ENCODE peak calls at places on chromosomes 7 and 10, in seven cellular contexts. One of them, this sample, is unnamed.

GRCh38 chr7:116499168-116500070 is at the start of gene CAV2:
- DNase-seq in HCT116: peak
- DNase-seq in A549: peak
- DNase-seq in K562: peak
- DNase-seq in WTC11: peak
- DNase-seq in H1: peak
- DNase-seq in SK-N-SH: peak
- DNase-seq in this sample: no peak

GRCh38 chr7:1292972-1293830 is 60.5 kb downstream of the UNCX start:
- DNase-seq in K562: no peak
- DNase-seq in H1: peak
- DNase-seq in HCT116: no peak
- DNase-seq in SK-N-SH: no peak
- DNase-seq in WTC11: no peak
- DNase-seq in A549: no peak
- DNase-seq in this sample: no peak

GRCh38 chr10:96863922-96864543 is 31.9 kb downstream of the LCOR start:
- DNase-seq in WTC11: no peak
- DNase-seq in HCT116: peak
- DNase-seq in SK-N-SH: no peak
- DNase-seq in K562: no peak
- DNase-seq in H1: no peak
- DNase-seq in A549: peak
- DNase-seq in this sample: peak

GRCh38 chr7:31896929-31897328 is 173.3 kb downstream of the PDE1C start:
- DNase-seq in A549: no peak
- DNase-seq in HCT116: no peak
- DNase-seq in K562: no peak
- DNase-seq in WTC11: no peak
- DNase-seq in SK-N-SH: no peak
- DNase-seq in H1: no peak
- DNase-seq in this sample: no peak

GRCh38 chr7:98225913-98226614 is 14.8 kb downstream of the BHLHA15 start:
- DNase-seq in K562: no peak
- DNase-seq in A549: no peak
- DNase-seq in HCT116: no peak
- DNase-seq in H1: no peak
- DNase-seq in WTC11: no peak
- DNase-seq in SK-N-SH: no peak
- DNase-seq in this sample: no peak

GRCh38 chr7:85851571-85852193 is 664.8 kb upstream of the SEMA3D start:
- DNase-seq in HCT116: peak
- DNase-seq in SK-N-SH: peak
- DNase-seq in A549: peak
- DNase-seq in WTC11: no peak
- DNase-seq in H1: no peak
- DNase-seq in K562: no peak
- DNase-seq in this sample: peak

GRCh38 chr10:11018426-11018818 is 750 bp downstream of the CELF2 start:
- DNase-seq in SK-N-SH: no peak
- DNase-seq in WTC11: peak
- DNase-seq in H1: no peak
- DNase-seq in HCT116: no peak
- DNase-seq in A549: no peak
- DNase-seq in K562: peak
- DNase-seq in this sample: no peak

GRCh38 chr7:46630031-46630430 is 709.0 kb upstream of the IGFBP3 start:
- DNase-seq in HCT116: no peak
- DNase-seq in H1: no peak
- DNase-seq in WTC11: no peak
- DNase-seq in K562: no peak
- DNase-seq in SK-N-SH: no peak
- DNase-seq in A549: no peak
- DNase-seq in this sample: no peak

GRCh38 chr10:484925-485661 is 204.4 kb downstream of the DIP2C start:
- DNase-seq in K562: no peak
- DNase-seq in SK-N-SH: no peak
- DNase-seq in HCT116: no peak
- DNase-seq in H1: peak
- DNase-seq in A549: no peak
- DNase-seq in WTC11: no peak
- DNase-seq in this sample: no peak

GRCh38 chr7:47331179-47331565 is 250.7 kb downstream of the TNS3 start:
- DNase-seq in SK-N-SH: no peak
- DNase-seq in H1: no peak
- DNase-seq in K562: no peak
- DNase-seq in A549: no peak
- DNase-seq in WTC11: no peak
- DNase-seq in HCT116: no peak
- DNase-seq in this sample: no peak

GRCh38 chr7:128891110-128891941 is 19.2 kb downstream of the KCP start:
- DNase-seq in HCT116: no peak
- DNase-seq in A549: no peak
- DNase-seq in SK-N-SH: peak
- DNase-seq in WTC11: peak
- DNase-seq in H1: peak
- DNase-seq in K562: peak
- DNase-seq in this sample: no peak

GRCh38 chr7:95367606-95368005 is 28.6 kb downstream of the PON3 start:
- DNase-seq in K562: no peak
- DNase-seq in HCT116: no peak
- DNase-seq in H1: no peak
- DNase-seq in WTC11: no peak
- DNase-seq in A549: no peak
- DNase-seq in SK-N-SH: no peak
- DNase-seq in this sample: no peak

GRCh38 chr10:22475857-22476600 is 130.7 kb downstream of the SPAG6 start:
- DNase-seq in WTC11: peak
- DNase-seq in K562: no peak
- DNase-seq in A549: no peak
- DNase-seq in H1: peak
- DNase-seq in HCT116: no peak
- DNase-seq in SK-N-SH: peak
- DNase-seq in this sample: peak

GRCh38 chr7:897771-898376 is 21.5 kb downstream of the GET4 start:
- DNase-seq in K562: no peak
- DNase-seq in WTC11: no peak
- DNase-seq in SK-N-SH: peak
- DNase-seq in A549: no peak
- DNase-seq in HCT116: no peak
- DNase-seq in H1: no peak
- DNase-seq in this sample: no peak

GRCh38 chr7:103866919-103867318 is 122.5 kb downstream of the RELN start:
- DNase-seq in HCT116: no peak
- DNase-seq in A549: no peak
- DNase-seq in H1: no peak
- DNase-seq in K562: no peak
- DNase-seq in SK-N-SH: no peak
- DNase-seq in WTC11: no peak
- DNase-seq in this sample: no peak

GRCh38 chr10:104322416-104322782 is 15.9 kb downstream of the ITPRIP start:
- DNase-seq in A549: no peak
- DNase-seq in K562: no peak
- DNase-seq in H1: no peak
- DNase-seq in WTC11: no peak
- DNase-seq in SK-N-SH: peak
- DNase-seq in HCT116: no peak
- DNase-seq in this sample: peak

DNA sequence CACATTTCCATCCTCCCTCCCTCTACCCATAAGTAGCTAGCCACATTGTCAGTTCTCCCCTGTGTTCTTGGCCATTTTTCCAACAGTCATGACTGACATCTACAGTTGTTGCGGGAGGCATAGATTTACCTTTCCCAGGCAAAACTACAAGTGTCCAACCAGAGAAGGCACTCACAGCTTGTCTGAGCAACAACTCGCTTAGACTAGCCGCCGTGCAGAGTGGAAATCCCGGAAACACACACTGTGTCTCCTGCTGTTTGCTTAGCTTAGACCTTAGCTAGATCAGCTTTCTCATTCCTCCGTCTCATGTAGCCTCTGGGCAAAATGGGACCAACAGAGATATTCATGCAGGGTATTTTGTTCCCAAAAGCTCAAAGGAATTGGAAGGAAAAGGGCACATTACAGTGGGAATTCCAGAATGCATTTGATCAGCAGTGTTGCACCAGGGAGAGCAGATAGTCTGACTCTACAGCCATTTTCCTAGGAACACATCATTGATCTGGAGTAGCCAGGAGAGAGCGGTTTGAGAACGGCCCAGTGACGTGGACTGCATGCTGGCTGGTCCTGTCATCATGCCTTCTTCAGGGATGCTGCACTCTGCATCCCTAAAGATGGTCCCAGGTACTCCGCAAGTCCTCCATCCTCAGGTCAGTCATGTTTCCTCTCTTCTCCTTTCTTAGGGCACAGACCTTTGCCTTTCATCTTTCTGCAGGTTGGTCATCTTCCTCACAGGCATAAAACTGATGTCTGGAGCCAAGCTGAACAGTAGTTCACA is 89.4 kb downstream of the C10orf90 start:
- DNase-seq in H1: no peak
- DNase-seq in WTC11: no peak
- DNase-seq in K562: no peak
- DNase-seq in SK-N-SH: no peak
- DNase-seq in HCT116: no peak
- DNase-seq in A549: no peak
- DNase-seq in this sample: no peak
- TF ChIP-seq MAX in H1: no peak
- TF ChIP-seq MAX in WTC11: no peak
- TF ChIP-seq MAX in K562: no peak
- TF ChIP-seq MAX in SK-N-SH: no peak
- TF ChIP-seq MAX in HCT116: no peak
- TF ChIP-seq MAX in A549: no peak
- TF ChIP-seq MAX in this sample: no peak

GRCh38 chr10:71831646-71832552 is 19.2 kb downstream of the PSAP start:
- DNase-seq in A549: no peak
- DNase-seq in HCT116: no peak
- DNase-seq in WTC11: no peak
- DNase-seq in K562: no peak
- DNase-seq in SK-N-SH: no peak
- DNase-seq in H1: no peak
- DNase-seq in this sample: no peak
- TF ChIP-seq CTCF in A549: no peak
- TF ChIP-seq CTCF in HCT116: no peak
- TF ChIP-seq CTCF in WTC11: no peak
- TF ChIP-seq CTCF in K562: no peak
- TF ChIP-seq CTCF in SK-N-SH: no peak
- TF ChIP-seq CTCF in H1: no peak
- TF ChIP-seq CTCF in this sample: no peak

GRCh38 chr10:50561266-50561665 is 62.5 kb downstream of the SGMS1 start:
- DNase-seq in HCT116: no peak
- DNase-seq in H1: no peak
- DNase-seq in A549: no peak
- DNase-seq in K562: no peak
- DNase-seq in SK-N-SH: no peak
- DNase-seq in WTC11: no peak
- DNase-seq in this sample: no peak

GRCh38 chr10:50557130-50557682 is 66.5 kb downstream of the SGMS1 start:
- DNase-seq in H1: no peak
- DNase-seq in SK-N-SH: no peak
- DNase-seq in HCT116: no peak
- DNase-seq in A549: no peak
- DNase-seq in K562: no peak
- DNase-seq in WTC11: no peak
- DNase-seq in this sample: no peak

GRCh38 chr10:50560370-50560769 is 63.4 kb downstream of the SGMS1 start:
- DNase-seq in H1: no peak
- DNase-seq in WTC11: no peak
- DNase-seq in K562: no peak
- DNase-seq in SK-N-SH: no peak
- DNase-seq in A549: no peak
- DNase-seq in HCT116: no peak
- DNase-seq in this sample: no peak

GRCh38 chr10:50556238-50557120 is 67.3 kb downstream of the SGMS1 start:
- DNase-seq in K562: no peak
- DNase-seq in HCT116: no peak
- DNase-seq in H1: no peak
- DNase-seq in WTC11: no peak
- DNase-seq in SK-N-SH: no peak
- DNase-seq in A549: no peak
- DNase-seq in this sample: no peak

DNA sequence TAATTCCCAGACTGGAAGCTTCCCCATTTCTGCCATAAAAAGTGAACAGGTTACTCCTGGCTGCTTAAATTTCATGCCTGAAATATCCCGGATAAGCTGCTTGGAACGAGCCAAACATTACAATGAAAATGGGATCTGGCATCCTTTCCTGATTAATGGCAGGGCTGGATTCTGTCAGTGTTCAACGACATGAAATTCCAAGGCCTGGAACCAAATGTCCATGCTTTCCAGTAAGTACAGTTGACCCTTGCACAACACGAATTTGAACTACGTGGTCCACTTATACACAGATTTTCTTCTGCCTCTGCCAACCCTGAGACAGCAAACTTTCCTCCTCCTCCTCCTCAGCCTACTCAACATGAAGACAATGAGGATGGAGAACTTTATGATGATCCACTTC is 65.4 kb downstream of the SGMS1 start:
- DNase-seq in K562: no peak
- DNase-seq in HCT116: no peak
- DNase-seq in A549: no peak
- DNase-seq in WTC11: no peak
- DNase-seq in H1: no peak
- DNase-seq in SK-N-SH: no peak
- DNase-seq in this sample: no peak
- TF ChIP-seq MAX in K562: no peak
- TF ChIP-seq MAX in HCT116: no peak
- TF ChIP-seq MAX in A549: no peak
- TF ChIP-seq MAX in WTC11: no peak
- TF ChIP-seq MAX in H1: no peak
- TF ChIP-seq MAX in SK-N-SH: no peak
- TF ChIP-seq MAX in this sample: no peak

DNA sequence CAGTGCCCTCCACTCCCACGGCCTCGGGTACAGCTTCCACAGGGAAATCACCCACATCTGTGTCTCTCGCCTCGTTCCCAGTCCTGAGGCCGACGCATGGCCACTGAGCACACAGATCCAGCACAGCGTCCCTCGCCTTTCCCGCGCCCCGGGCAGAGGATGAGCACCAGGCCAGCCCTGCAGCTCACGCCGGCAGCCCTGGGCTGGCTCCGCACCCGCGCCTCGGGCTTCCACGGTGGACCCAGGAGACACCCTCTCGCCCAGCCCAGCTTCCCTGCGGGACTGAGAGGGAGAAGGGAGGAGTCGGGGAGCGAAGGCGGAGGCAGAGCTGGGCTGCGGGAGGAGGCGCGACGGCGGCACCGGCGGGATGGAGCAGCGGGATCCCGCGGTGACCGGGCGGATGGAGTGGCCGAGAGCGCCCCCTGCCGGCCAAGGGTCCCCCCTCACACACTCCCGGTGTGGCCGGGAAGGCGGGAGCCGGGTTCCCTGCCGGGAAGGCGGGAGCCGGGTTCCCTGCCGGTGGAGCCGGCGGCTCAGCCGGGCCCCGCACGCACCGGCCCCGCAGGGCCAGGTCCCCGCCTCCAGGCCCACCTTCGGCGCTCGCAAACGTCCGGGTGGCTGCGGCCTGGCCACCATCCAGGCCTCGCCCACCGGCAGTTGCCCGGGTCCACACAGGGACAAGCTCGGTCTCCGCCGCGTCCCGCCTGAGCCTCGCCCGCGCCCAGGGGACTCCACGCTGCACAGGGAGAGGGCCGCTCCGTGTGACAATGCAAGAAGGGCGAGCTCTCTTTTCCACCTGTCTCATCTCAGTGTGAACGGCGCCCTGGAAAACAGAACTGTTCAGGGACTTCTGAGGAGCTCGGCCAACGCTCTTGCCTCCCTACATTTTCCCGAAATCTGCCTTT is 110.3 kb upstream of the LANCL2 start:
- DNase-seq in WTC11: peak
- DNase-seq in A549: peak
- DNase-seq in SK-N-SH: peak
- DNase-seq in H1: peak
- DNase-seq in K562: peak
- DNase-seq in HCT116: peak
- DNase-seq in this sample: peak
- TF ChIP-seq CTCF in WTC11: peak
- TF ChIP-seq CTCF in A549: peak
- TF ChIP-seq CTCF in SK-N-SH: peak
- TF ChIP-seq CTCF in H1: peak
- TF ChIP-seq CTCF in K562: peak
- TF ChIP-seq CTCF in HCT116: peak
- TF ChIP-seq CTCF in this sample: peak

This sample was measured in NB4.